ENCODE peak calls at places on chromosome 17, in ten cellular contexts. P, B, A, M, L, X, J, Q, Z and E are unnamed samples.
A peak's percentile ranks its signal among the peaks of the same experiment; 100 is the strongest.

GRCh38 chr17:40312131-40312731 is 3.3 kb downstream of the RARA start:
- DNase-seq in B (no peak), P (no peak), A (peak; percentile 86), Q (no peak), J (peak; percentile 21), X (no peak), L (peak; percentile 7), Z (no peak), M (no peak), E (peak; percentile 64)

GRCh38 chr17:151886-152859 is 14.8 kb downstream of the SCGB1C2 start:
- DNase-seq in B (no peak), M (peak; percentile 50), P (no peak), X (no peak), Q (no peak), J (peak; percentile 9), Z (no peak), L (no peak), A (peak; percentile 42), E (no peak)

GRCh38 chr17:57879437-57880085 is 29.7 kb upstream of the MRPS23 start:
- DNase-seq in A (no peak), X (peak; percentile 47), J (no peak), Q (no peak), Z (no peak), P (no peak), L (peak; percentile 39), B (no peak), M (no peak), E (no peak)

GRCh38 chr17:5530265-5530782 is 44.0 kb downstream of the MIS12 start:
- DNase-seq in J (no peak), Z (no peak), A (peak; percentile 30), Q (no peak), X (no peak), L (no peak), M (no peak), B (no peak), P (no peak), E (no peak)

GRCh38 chr17:77597421-77598240 is 360.9 kb upstream of the TNRC6C start:
- DNase-seq in Z (no peak), Q (no peak), M (no peak), J (no peak), P (no peak), A (no peak), B (no peak), L (no peak), X (no peak), E (no peak)

GRCh38 chr17:17351901-17352781 is 49.0 kb downstream of the NT5M start:
- DNase-seq in Q (peak; percentile 61), L (no peak), Z (peak; percentile 66), P (no peak), J (no peak), B (peak; percentile 15), M (peak; percentile 62), A (no peak), X (peak; percentile 78), E (no peak)

GRCh38 chr17:40480501-40481003 is 20.9 kb downstream of the TNS4 start:
- DNase-seq in J (no peak), Q (no peak), B (peak; percentile 80), M (no peak), L (no peak), A (no peak), X (no peak), P (no peak), Z (no peak), E (peak; percentile 73)

GRCh38 chr17:77460514-77461046 is 319.8 kb downstream of the SEC14L1 start:
- DNase-seq in L (no peak), X (no peak), M (no peak), A (no peak), Z (no peak), P (no peak), Q (no peak), J (no peak), B (no peak), E (no peak)

GRCh38 chr17:43517615-43518386 is 28.3 kb downstream of the ETV4 start:
- DNase-seq in Q (peak; percentile 80), M (peak; percentile 76), P (no peak), A (no peak), Z (peak; percentile 63), X (no peak), L (no peak), B (no peak), J (no peak), E (peak; percentile 29)

GRCh38 chr17:56424005-56424404 is 169.5 kb upstream of the NOG start:
- DNase-seq in P (no peak), Z (no peak), Q (no peak), A (no peak), L (no peak), X (no peak), M (no peak), B (no peak), J (no peak), E (no peak)

GRCh38 chr17:61398721-61399130 is 917 bp upstream of the TBX2 start:
- DNase-seq in X (no peak), Z (no peak), P (no peak), M (no peak), L (no peak), J (no peak), B (peak; percentile 60), Q (no peak), A (no peak), E (peak; percentile 16)

GRCh38 chr17:8015957-8016631 is 13.7 kb downstream of the GUCY2D start:
- DNase-seq in M (no peak), Z (peak; percentile 33), P (peak; percentile 38), B (peak; percentile 39), A (peak; percentile 60), L (peak; percentile 61), Q (no peak), J (no peak), X (peak; percentile 59), E (no peak)

GRCh38 chr17:65374966-65375365 is 186.5 kb downstream of the AXIN2 start:
- DNase-seq in M (no peak), Q (no peak), A (no peak), Z (no peak), P (no peak), B (no peak), X (no peak), L (no peak), J (no peak), E (no peak)

GRCh38 chr17:70608193-70608592 is 438.9 kb downstream of the KCNJ2 start:
- DNase-seq in L (no peak), M (no peak), Z (no peak), P (no peak), Q (no peak), J (no peak), X (no peak), B (no peak), A (no peak), E (no peak)

GRCh38 chr17:61731330-61731729 is 132.0 kb downstream of the BRIP1 start:
- DNase-seq in B (no peak), X (no peak), M (no peak), Z (no peak), A (no peak), P (no peak), L (no peak), J (no peak), Q (no peak), E (no peak)

GRCh38 chr17:181213-182163 is at the start of gene DOC2B:
- DNase-seq in Q (peak; percentile 30), Z (peak; percentile 41), M (no peak), A (no peak), J (no peak), L (peak; percentile 54), B (peak; percentile 71), X (no peak), P (peak; percentile 41), E (no peak)

GRCh38 chr17:57756941-57757340 is 11.8 kb upstream of the CCDC182 start:
- DNase-seq in X (no peak), B (no peak), Q (no peak), Z (no peak), P (no peak), J (no peak), A (no peak), L (no peak), M (no peak), E (no peak)

GRCh38 chr17:41512789-41513547 is 5.7 kb downstream of the KRT15 start:
- DNase-seq in A (no peak), B (no peak), J (no peak), Z (no peak), L (no peak), P (no peak), Q (no peak), X (no peak), M (no peak), E (no peak)

GRCh38 chr17:46039592-46040186 is 40.6 kb downstream of the STH start:
- DNase-seq in L (no peak), Q (no peak), B (no peak), Z (no peak), J (no peak), P (no peak), X (no peak), A (no peak), M (no peak), E (no peak)

GRCh38 chr17:38867179-38867994 is 2.5 kb upstream of the LASP1 start:
- DNase-seq in A (no peak), L (peak; percentile 65), P (peak; percentile 74), M (peak; percentile 76), Q (peak; percentile 78), Z (peak; percentile 71), X (peak; percentile 51), B (no peak), J (peak; percentile 79), E (peak; percentile 69)
- TF ChIP-seq CTCF in A (peak; percentile 11), L (no peak), P (peak; percentile 50), M (peak; percentile 41), Q (peak; percentile 7), Z (peak; percentile 41), X (no peak), B (peak; percentile 46), J (no peak), E (no peak)

GRCh38 chr17:1929896-1930750 is 95.0 kb downstream of the RTN4RL1 start:
- DNase-seq in A (no peak), B (no peak), J (no peak), Z (no peak), L (no peak), X (no peak), M (no peak), P (no peak), Q (no peak), E (no peak)
- TF ChIP-seq CTCF in A (no peak), B (no peak), J (no peak), Z (no peak), L (no peak), X (no peak), M (no peak), P (no peak), Q (no peak), E (no peak)

DNA sequence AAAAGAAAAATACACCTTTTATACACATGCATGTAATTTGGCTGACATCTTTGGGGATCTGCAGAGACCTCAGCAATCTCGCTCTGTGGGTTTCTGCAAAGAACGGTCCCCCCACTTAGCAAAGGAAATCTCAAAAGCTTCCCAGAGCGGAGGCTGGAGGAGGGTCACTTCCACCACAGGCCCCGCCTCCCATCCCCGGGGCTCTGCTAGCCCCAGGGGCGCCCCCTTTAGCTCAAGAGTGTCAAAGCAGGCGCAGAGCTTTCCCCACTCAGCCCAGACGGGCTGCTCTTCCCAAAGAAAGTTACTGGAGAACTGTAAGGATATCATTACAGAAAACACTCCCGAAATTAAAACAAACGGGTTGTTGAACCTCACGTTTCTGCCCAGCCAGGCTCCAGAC is 11.4 kb downstream of the SLC13A5 start:
- DNase-seq in P (peak; percentile 82), M (peak; percentile 11), Z (peak; percentile 33), X (peak; percentile 79), A (no peak), L (peak; percentile 86), J (peak; percentile 28), Q (peak; percentile 28), B (peak; percentile 56), E (peak; percentile 35)
- TF ChIP-seq CTCF in P (peak; percentile 20), M (peak; percentile 63), Z (peak; percentile 44), X (peak; percentile 59), A (peak; percentile 20), L (peak; percentile 55), J (no peak), Q (peak; percentile 38), B (peak; percentile 37), E (peak; percentile 18)

GRCh38 chr17:49898547-49899490 is 51.0 kb upstream of the TAC4 start:
- DNase-seq in J (no peak), M (no peak), A (no peak), P (no peak), L (peak; percentile 69), B (no peak), X (peak; percentile 26), Z (no peak), Q (peak; percentile 13), E (peak; percentile 36)
- TF ChIP-seq CTCF in J (no peak), M (peak; percentile 47), A (no peak), P (no peak), L (no peak), B (no peak), X (peak; percentile 56), Z (peak; percentile 6), Q (peak; percentile 14), E (peak; percentile 21)